ENCODE peak calls at places on chromosomes 4 and X, in ten cellular contexts. P is astrocyte of the spinal cord; Y is glutamatergic neuron; X is CD4-positive, alpha-beta T cell; Z is Calu3; I is H9; W is upper lobe of left lung; E is coronary artery; D is PC-3; A is HFF-Myc. R is an unnamed sample.

GRCh38 chr4:177315767-177316490 is 6.3 kb downstream of the NEIL3 start:
- DNase-seq in D (no peak), I (no peak), Y (no peak), A (no peak), X (no peak), P (no peak), W (no peak), Z (no peak), E (no peak), R (no peak)

GRCh38 chr4:184313058-184313709 is 95.5 kb upstream of the ENPP6 start:
- DNase-seq in A (no peak), P (no peak), W (no peak), E (no peak), I (peak), X (no peak), D (no peak), Y (no peak), Z (no peak), R (no peak)

GRCh38 chrX:78997870-78998558 is 52.8 kb downstream of the P2RY10 start:
- DNase-seq in E (no peak), W (no peak), Z (no peak), I (no peak), X (peak), A (no peak), D (no peak), Y (no peak), P (no peak), R (no peak)

GRCh38 chrX:11629593-11630211 is 36.0 kb downstream of the ARHGAP6 start:
- DNase-seq in A (peak), Z (no peak), P (peak), D (peak), Y (no peak), I (no peak), E (no peak), X (no peak), W (no peak), R (no peak)

GRCh38 chrX:31279359-31279758 is 207.5 kb upstream of the FTHL17 start:
- DNase-seq in D (peak), A (peak), P (no peak), Z (peak), W (no peak), Y (no peak), I (peak), E (no peak), X (no peak), R (no peak)

GRCh38 chr4:111707491-111707890 is 437.8 kb upstream of the FAM241A start:
- DNase-seq in D (no peak), X (no peak), A (no peak), P (no peak), E (no peak), Y (no peak), Z (no peak), I (no peak), W (no peak), R (no peak)

GRCh38 chr4:81164623-81165416 is 50.2 kb downstream of the PRKG2 start:
- DNase-seq in A (no peak), X (no peak), W (no peak), I (no peak), E (no peak), Z (peak), Y (no peak), P (peak), D (peak), R (no peak)

GRCh38 chr4:86909945-86910344 is 17.7 kb upstream of the C4orf36 start:
- DNase-seq in A (no peak), I (no peak), Z (no peak), W (no peak), Y (no peak), D (no peak), X (no peak), E (no peak), P (no peak), R (no peak)

GRCh38 chrX:2697741-2698294 is 6.7 kb downstream of the CD99 start:
- DNase-seq in D (no peak), Z (no peak), X (no peak), P (no peak), A (no peak), E (no peak), I (no peak), Y (no peak), W (no peak), R (peak)

GRCh38 chr4:66028668-66029067 is 358.4 kb upstream of the EPHA5 start:
- DNase-seq in D (no peak), X (no peak), A (no peak), Y (no peak), W (no peak), Z (no peak), I (no peak), P (no peak), E (no peak), R (no peak)

GRCh38 chr4:143768007-143768591 is 67.6 kb upstream of the FREM3 start:
- DNase-seq in E (no peak), X (no peak), P (peak), Z (peak), I (no peak), Y (no peak), W (no peak), A (no peak), D (peak), R (no peak)

GRCh38 chrX:129115104-129115503 is 408.2 kb downstream of the SMARCA1 start:
- DNase-seq in W (no peak), Y (peak), Z (peak), E (no peak), I (peak), X (no peak), A (no peak), D (peak), P (no peak), R (no peak)

GRCh38 chr4:7817877-7818675 is 121.6 kb downstream of the AFAP1 start:
- DNase-seq in W (no peak), P (no peak), A (no peak), Z (no peak), I (no peak), D (no peak), X (no peak), E (no peak), Y (peak), R (no peak)

GRCh38 chrX:71224098-71224708 is 1.2 kb downstream of the GJB1 start:
- DNase-seq in Z (no peak), X (no peak), E (no peak), A (no peak), W (peak), Y (no peak), D (no peak), P (no peak), I (no peak), R (no peak)

GRCh38 chr4:5588046-5588445 is 120.3 kb downstream of the EVC2 start:
- DNase-seq in A (no peak), W (no peak), Z (no peak), X (no peak), E (no peak), I (no peak), Y (no peak), P (no peak), D (no peak), R (no peak)

GRCh38 chr4:105998210-105998609 is 102.9 kb downstream of the NPNT start:
- DNase-seq in D (no peak), E (no peak), A (no peak), W (no peak), X (no peak), I (no peak), Y (no peak), Z (peak), P (no peak), R (no peak)

GRCh38 chrX:79147477-79147876 is 3.0 kb downstream of the GPR174 start:
- DNase-seq in Z (no peak), W (no peak), I (no peak), P (no peak), A (no peak), D (no peak), X (no peak), E (no peak), Y (no peak), R (no peak)

GRCh38 chr4:138401330-138401729 is 159.2 kb upstream of the SLC7A11 start:
- DNase-seq in W (no peak), P (no peak), I (no peak), E (no peak), Z (no peak), D (no peak), Y (no peak), A (peak), X (no peak), R (no peak)

GRCh38 chrX:151416521-151417048 is 19.6 kb downstream of the VMA21 start:
- DNase-seq in I (no peak), P (no peak), A (no peak), Z (no peak), E (no peak), X (no peak), W (no peak), Y (no peak), D (no peak), R (no peak)

GRCh38 chr4:78588894-78589545 is 37.5 kb downstream of the ANXA3 start:
- DNase-seq in Z (no peak), X (no peak), Y (no peak), E (no peak), D (no peak), I (no peak), P (no peak), W (no peak), A (no peak), R (no peak)

GRCh38 chr4:78591404-78591803 is 39.8 kb downstream of the ANXA3 start:
- DNase-seq in X (no peak), D (no peak), Y (no peak), A (no peak), E (no peak), I (no peak), P (no peak), W (no peak), Z (no peak), R (no peak)

GRCh38 chr4:78596111-78596742 is 44.7 kb downstream of the ANXA3 start:
- DNase-seq in X (no peak), E (no peak), I (no peak), P (no peak), A (no peak), W (no peak), Y (no peak), Z (peak), D (no peak), R (no peak)

GRCh38 chr4:78592104-78592783 is 40.7 kb downstream of the ANXA3 start:
- DNase-seq in Z (no peak), W (no peak), A (no peak), Y (no peak), E (no peak), I (no peak), D (peak), P (no peak), X (no peak), R (no peak)
- TF ChIP-seq CTCF in Z (peak), W (no peak), A (peak), Y (no peak), E (no peak), I (peak), D (peak), P (peak), X (peak), R (no peak)

DNA sequence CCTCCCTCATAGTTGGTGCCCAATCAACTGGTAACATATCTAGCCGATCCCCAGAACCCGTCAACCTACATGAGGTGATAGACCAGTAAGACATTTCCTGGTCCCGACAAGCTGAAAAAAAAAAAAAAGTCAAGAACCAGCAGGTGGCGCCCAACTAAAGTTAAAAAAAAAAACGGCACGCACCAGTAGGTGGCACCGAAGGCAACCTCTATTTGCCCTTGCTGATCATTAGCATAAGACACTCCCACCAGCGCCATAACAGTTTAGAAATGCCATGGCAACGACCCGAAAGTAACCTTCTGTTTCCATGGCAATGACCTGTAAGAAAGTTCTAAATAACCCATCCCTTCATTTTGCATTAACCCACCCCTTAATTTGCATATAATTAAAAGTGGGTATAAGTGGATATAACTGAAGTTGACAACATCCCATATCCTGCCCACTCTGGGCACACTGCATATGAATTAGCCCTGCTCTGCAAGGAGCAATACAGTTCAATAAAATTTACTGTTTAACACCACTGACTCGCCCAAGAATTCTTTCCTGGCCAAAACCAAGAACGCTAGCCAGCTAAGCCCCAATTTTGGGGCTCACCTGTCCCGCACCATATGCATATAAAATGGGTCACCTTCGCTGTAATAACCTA is 83.9 kb upstream of the SPANXB1 start:
- DNase-seq in W (no peak), P (peak), D (peak), I (peak), E (no peak), A (peak), Y (no peak), X (no peak), Z (peak), R (no peak)
- TF ChIP-seq CTCF in W (peak), P (peak), D (peak), I (peak), E (peak), A (peak), Y (peak), X (no peak), Z (peak), R (no peak)

GRCh38 chr4:152935138-152935537 is 985 bp upstream of the FHDC1 start:
- DNase-seq in Y (no peak), A (no peak), X (no peak), Z (peak), E (no peak), I (peak), P (no peak), D (peak), W (no peak), R (no peak)
- TF ChIP-seq CTCF in Y (no peak), A (no peak), X (no peak), Z (no peak), E (no peak), I (peak), P (no peak), D (peak), W (no peak), R (no peak)

GRCh38 chr4:82429728-82430192 is 502 bp downstream of the HNRNPDL start:
- DNase-seq in W (peak), Z (no peak), Y (no peak), P (no peak), X (peak), D (no peak), I (no peak), E (no peak), A (no peak), R (no peak)
- TF ChIP-seq CTCF in W (no peak), Z (no peak), Y (peak), P (no peak), X (peak), D (no peak), I (no peak), E (no peak), A (no peak), R (peak)

GRCh38 chrX:119288890-119289393 is 52.9 kb downstream of the PGRMC1 start:
- DNase-seq in A (no peak), P (no peak), Y (no peak), I (no peak), W (no peak), Z (no peak), E (no peak), X (no peak), D (no peak), R (no peak)
- TF ChIP-seq CTCF in A (no peak), P (no peak), Y (no peak), I (peak), W (no peak), Z (no peak), E (no peak), X (no peak), D (no peak), R (no peak)

DNA sequence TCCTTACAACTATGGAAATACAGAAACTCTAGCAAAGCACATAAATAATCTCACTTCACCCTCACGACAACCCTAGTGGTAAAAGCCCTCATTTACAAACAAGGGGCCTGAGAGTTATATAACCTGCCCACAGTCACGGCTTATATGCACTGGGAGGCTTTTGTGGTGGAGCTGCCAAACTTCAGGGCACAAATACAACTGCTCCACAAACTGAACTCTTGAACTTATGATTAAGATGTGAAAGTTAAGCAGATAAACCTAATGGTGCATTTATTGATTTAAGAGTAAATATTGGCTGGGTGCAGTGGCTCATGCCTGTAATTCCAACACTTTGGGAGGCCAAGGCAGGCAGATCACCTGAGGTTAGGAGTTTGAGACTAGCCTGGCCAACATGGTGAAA is 19.0 kb downstream of the SLC2A9 start:
- DNase-seq in P (no peak), X (no peak), A (no peak), I (no peak), W (no peak), Z (no peak), E (no peak), D (no peak), Y (no peak), R (peak)
- TF ChIP-seq CTCF in P (no peak), X (no peak), A (no peak), I (no peak), W (no peak), Z (no peak), E (no peak), D (no peak), Y (no peak), R (no peak)

DNA sequence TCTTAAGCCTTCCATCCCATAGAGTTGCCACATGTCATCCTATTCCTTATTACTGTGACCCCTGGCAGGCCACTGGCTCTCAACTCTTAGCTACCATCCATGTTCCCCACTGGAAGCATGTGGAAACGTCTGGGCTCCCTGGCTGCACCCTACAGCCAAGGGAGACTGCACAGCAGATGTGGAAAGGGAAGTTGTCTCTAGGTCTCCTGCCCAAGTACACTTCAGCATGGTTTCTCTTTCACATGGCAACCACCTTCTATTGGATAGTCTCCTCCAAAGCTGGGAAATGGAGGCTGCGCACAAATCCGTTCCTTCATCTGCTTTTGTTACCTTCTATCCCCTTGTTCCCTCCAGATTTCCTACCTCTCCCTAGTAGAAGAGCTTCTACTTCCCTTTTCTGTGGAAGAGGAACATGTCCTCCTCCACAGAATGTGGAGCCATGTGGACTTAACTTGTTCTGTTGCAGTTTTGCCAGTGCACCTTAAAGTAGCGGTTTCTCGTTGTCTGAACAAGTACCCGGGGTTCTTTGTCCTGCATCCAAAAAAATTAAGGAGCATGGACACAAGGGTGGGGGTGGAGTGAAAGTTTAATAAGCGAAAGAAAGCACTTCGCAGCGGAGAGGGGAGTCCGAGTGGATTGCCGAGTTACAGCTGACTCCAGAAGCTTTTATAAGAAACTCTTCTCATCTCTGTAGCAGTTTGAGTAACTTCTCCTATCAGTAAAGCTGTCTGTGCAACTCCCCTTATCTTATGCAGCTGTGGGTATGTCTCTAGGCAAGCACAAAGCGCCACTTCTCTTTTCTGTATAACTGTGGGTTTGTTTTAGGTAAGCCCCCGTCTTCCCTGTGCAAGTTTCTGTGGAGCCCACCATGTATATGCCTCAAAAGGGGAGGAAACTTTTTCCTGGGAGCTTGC is 52.5 kb downstream of the HMGB2 start:
- DNase-seq in Z (no peak), P (no peak), Y (no peak), A (no peak), D (no peak), E (no peak), X (no peak), I (no peak), W (no peak), R (no peak)
- TF ChIP-seq CTCF in Z (no peak), P (no peak), Y (no peak), A (no peak), D (no peak), E (no peak), X (no peak), I (no peak), W (no peak), R (no peak)

R was measured in natural killer cell.